ENCODE peak calls at places on chromosomes 6 and 20, in ten cellular contexts. M, R, N, C, V, O, L, E, F and G are unnamed samples.

GRCh38 chr6:161133973-161134372 is 139.9 kb downstream of the AGPAT4 start:
- DNase-seq in M (no peak), R (no peak), N (no peak), C (no peak), V (no peak), O (no peak), L (no peak), E (no peak), F (no peak), G (no peak)

GRCh38 chr6:131976545-131977061 is 25.4 kb upstream of the CCN2 start:
- DNase-seq in M (no peak), R (no peak), N (peak), C (no peak), V (no peak), O (no peak), L (no peak), E (no peak), F (no peak), G (no peak)

GRCh38 chr20:1809611-1810510 is 85.3 kb upstream of the SIRPA start:
- DNase-seq in M (peak), R (no peak), N (no peak), C (peak), V (no peak), O (no peak), L (no peak), E (no peak), F (no peak), G (no peak)

GRCh38 chr6:18447552-18447951 is 60.4 kb downstream of the RNF144B start:
- DNase-seq in M (no peak), R (no peak), N (no peak), C (no peak), V (no peak), O (no peak), L (no peak), E (no peak), F (no peak), G (no peak)

GRCh38 chr20:64107736-64108457 is 532 bp upstream of the NPBWR2 start:
- DNase-seq in M (no peak), R (no peak), N (peak), C (no peak), V (no peak), O (peak), L (no peak), E (no peak), F (no peak), G (peak)

GRCh38 chr6:137282253-137282652 is 63.1 kb upstream of the IFNGR1 start:
- DNase-seq in M (no peak), R (no peak), N (no peak), C (no peak), V (no peak), O (no peak), L (no peak), E (no peak), F (no peak), G (peak)

GRCh38 chr6:135054238-135054574 is 416 bp downstream of the HBS1L start:
- DNase-seq in M (no peak), R (peak), N (peak), C (peak), V (peak), O (no peak), L (no peak), E (no peak), F (no peak), G (no peak)

GRCh38 chr6:80332013-80332412 is 225.5 kb downstream of the BCKDHB start:
- DNase-seq in M (no peak), R (no peak), N (no peak), C (no peak), V (no peak), O (no peak), L (no peak), E (no peak), F (no peak), G (no peak)

GRCh38 chr6:30730611-30731435 is 10.7 kb downstream of the TUBB start:
- DNase-seq in M (peak), R (no peak), N (peak), C (no peak), V (peak), O (peak), L (no peak), E (peak), F (peak), G (peak)

GRCh38 chr6:83333500-83333899 is 97.4 kb downstream of the ME1 start:
- DNase-seq in M (no peak), R (no peak), N (no peak), C (no peak), V (no peak), O (no peak), L (no peak), E (no peak), F (no peak), G (no peak)

GRCh38 chr6:138965971-138966370 is 22.1 kb downstream of the REPS1 start:
- DNase-seq in M (no peak), R (no peak), N (no peak), C (no peak), V (no peak), O (no peak), L (no peak), E (no peak), F (no peak), G (no peak)

GRCh38 chr6:11146117-11146826 is 34.7 kb upstream of the ERVFRD-1 start:
- DNase-seq in M (no peak), R (no peak), N (no peak), C (no peak), V (no peak), O (no peak), L (no peak), E (no peak), F (no peak), G (no peak)

GRCh38 chr6:135233676-135234491 is 52.8 kb downstream of the MYB start:
- DNase-seq in M (no peak), R (no peak), N (no peak), C (no peak), V (no peak), O (no peak), L (no peak), E (no peak), F (no peak), G (no peak)

GRCh38 chr6:3361312-3362037 is 95.4 kb downstream of the SLC22A23 start:
- DNase-seq in M (no peak), R (no peak), N (no peak), C (no peak), V (no peak), O (no peak), L (no peak), E (no peak), F (no peak), G (no peak)

GRCh38 chr6:79718509-79719247 is 87.5 kb downstream of the SH3BGRL2 start:
- DNase-seq in M (no peak), R (no peak), N (no peak), C (no peak), V (no peak), O (no peak), L (no peak), E (no peak), F (no peak), G (no peak)

GRCh38 chr6:39357998-39358686 is 35.6 kb upstream of the KCNK16 start:
- DNase-seq in M (peak), R (no peak), N (no peak), C (peak), V (no peak), O (no peak), L (no peak), E (no peak), F (no peak), G (no peak)

GRCh38 chr6:146146836-146147235 is 118.0 kb downstream of the GRM1 start:
- DNase-seq in M (no peak), R (no peak), N (no peak), C (no peak), V (no peak), O (no peak), L (no peak), E (no peak), F (no peak), G (no peak)

GRCh38 chr6:7805828-7806227 is 79.9 kb downstream of the BMP6 start:
- DNase-seq in M (peak), R (no peak), N (no peak), C (no peak), V (no peak), O (no peak), L (no peak), E (no peak), F (no peak), G (no peak)

GRCh38 chr20:6501061-6501460 is 266.4 kb upstream of the BMP2 start:
- DNase-seq in M (peak), R (no peak), N (no peak), C (peak), V (no peak), O (no peak), L (no peak), E (no peak), F (no peak), G (no peak)

GRCh38 chr6:147065786-147066185 is 138.4 kb upstream of the STXBP5 start:
- DNase-seq in M (no peak), R (no peak), N (no peak), C (no peak), V (no peak), O (no peak), L (no peak), E (no peak), F (no peak), G (no peak)

GRCh38 chr6:108677357-108677756 is 116.6 kb downstream of the FOXO3 start:
- DNase-seq in M (no peak), R (no peak), N (no peak), C (no peak), V (no peak), O (no peak), L (no peak), E (no peak), F (no peak), G (no peak)

GRCh38 chr6:133314951-133315350 is 73.8 kb downstream of the EYA4 start:
- DNase-seq in M (no peak), R (no peak), N (no peak), C (no peak), V (no peak), O (no peak), L (no peak), E (no peak), F (no peak), G (no peak)

GRCh38 chr6:100665041-100665380 is 200.3 kb upstream of the SIM1 start:
- DNase-seq in M (no peak), R (no peak), N (no peak), C (no peak), V (no peak), O (no peak), L (no peak), E (no peak), F (no peak), G (no peak)

GRCh38 chr6:113010181-113010580 is 663.1 kb downstream of the RFPL4B start:
- DNase-seq in M (no peak), R (no peak), N (no peak), C (no peak), V (no peak), O (no peak), L (no peak), E (no peak), F (no peak), G (no peak)

GRCh38 chr6:149608381-149608982 is 40.0 kb downstream of the KATNA1 start:
- DNase-seq in M (no peak), R (no peak), N (no peak), C (no peak), V (no peak), O (no peak), L (no peak), E (no peak), F (no peak), G (no peak)

GRCh38 chr6:71698698-71699097 is 187.7 kb upstream of the RIMS1 start:
- DNase-seq in M (no peak), R (no peak), N (no peak), C (no peak), V (no peak), O (no peak), L (no peak), E (no peak), F (no peak), G (no peak)

GRCh38 chr6:119147101-119148053 is 68.9 kb upstream of the FAM184A start:
- DNase-seq in M (peak), R (peak), N (peak), C (peak), V (peak), O (no peak), L (no peak), E (peak), F (peak), G (peak)

GRCh38 chr6:154343473-154344308 is 12.9 kb downstream of the IPCEF1 start:
- DNase-seq in M (peak), R (no peak), N (peak), C (peak), V (peak), O (no peak), L (no peak), E (peak), F (no peak), G (no peak)

GRCh38 chr20:56710125-56710524 is 81.0 kb downstream of the TFAP2C start:
- DNase-seq in M (no peak), R (no peak), N (no peak), C (no peak), V (no peak), O (no peak), L (no peak), E (no peak), F (no peak), G (no peak)

GRCh38 chr20:58485326-58485725 is 29.9 kb downstream of the APCDD1L start:
- DNase-seq in M (no peak), R (no peak), N (no peak), C (no peak), V (no peak), O (no peak), L (no peak), E (no peak), F (no peak), G (no peak)

GRCh38 chr6:111809264-111809663 is 64.0 kb downstream of the FYN start:
- DNase-seq in M (no peak), R (no peak), N (no peak), C (no peak), V (no peak), O (no peak), L (no peak), E (no peak), F (no peak), G (no peak)

GRCh38 chr6:106133040-106133439 is 46.9 kb downstream of the PRDM1 start:
- DNase-seq in M (no peak), R (no peak), N (no peak), C (no peak), V (no peak), O (no peak), L (no peak), E (no peak), F (no peak), G (no peak)

GRCh38 chr6:24907959-24908358 is 27.8 kb downstream of the RIPOR2 start:
- DNase-seq in M (no peak), R (no peak), N (no peak), C (no peak), V (no peak), O (no peak), L (no peak), E (no peak), F (no peak), G (no peak)

GRCh38 chr20:18794428-18794787 is 19.2 kb upstream of the SCP2D1 start:
- DNase-seq in M (no peak), R (no peak), N (no peak), C (no peak), V (no peak), O (no peak), L (no peak), E (no peak), F (no peak), G (no peak)